ENCODE peak calls at places on chromosomes 16 and 17, in five cellular contexts. D is upper lobe of left lung, Z is Panc1, F is HCT116, P is K562. A is an unnamed sample.

GRCh38 chr17:81551458-81552243 is 502 bp downstream of the FAAP100 start:
- ATAC-seq in Z (peak), F (peak), P (peak), D (peak), A (peak)

GRCh38 chr17:51921500-51921899 is 237.0 kb downstream of the CA10 start:
- ATAC-seq in P (no peak), F (no peak), D (no peak), Z (no peak), A (no peak)

GRCh38 chr16:54647731-54648221 is 282.9 kb upstream of the IRX5 start:
- ATAC-seq in P (no peak), Z (no peak), D (no peak), F (no peak), A (no peak)

GRCh38 chr16:63530974-63531373 is 1494.7 kb upstream of the CDH8 start:
- ATAC-seq in F (no peak), Z (no peak), P (no peak), D (no peak), A (no peak)

GRCh38 chr16:3188675-3188924 is 596 bp downstream of the OR1F1 start:
- ATAC-seq in F (no peak), D (no peak), Z (peak), P (no peak), A (no peak)

GRCh38 chr17:37774508-37774907 is 29.6 kb upstream of the HNF1B start:
- ATAC-seq in F (no peak), P (no peak), D (no peak), Z (no peak), A (no peak)

GRCh38 chr16:11325404-11326083 is 19.7 kb upstream of the RMI2 start:
- ATAC-seq in F (no peak), Z (no peak), P (no peak), D (no peak), A (no peak)

GRCh38 chr16:48330847-48331204 is 54.4 kb downstream of the SIAH1 start:
- ATAC-seq in F (no peak), D (peak), Z (no peak), P (no peak), A (no peak)

GRCh38 chr17:57035971-57036481 is 49.0 kb upstream of the AKAP1 start:
- ATAC-seq in F (no peak), Z (no peak), P (no peak), D (peak), A (peak)

GRCh38 chr16:17770104-17770503 is 299.3 kb upstream of the XYLT1 start:
- ATAC-seq in F (peak), D (no peak), P (no peak), Z (no peak), A (no peak)

GRCh38 chr17:8464941-8465340 is 29.3 kb downstream of the NDEL1 start:
- ATAC-seq in Z (no peak), P (no peak), D (no peak), F (no peak), A (no peak)

GRCh38 chr17:44324092-44324570 is 492 bp downstream of the SLC25A39 start:
- ATAC-seq in D (no peak), Z (peak), F (peak), P (peak), A (no peak)

GRCh38 chr16:30528799-30529457 is 2.6 kb upstream of the ZNF768 start:
- ATAC-seq in P (no peak), F (no peak), Z (no peak), D (no peak), A (no peak)

GRCh38 chr16:85557976-85558589 is 55.0 kb upstream of the GSE1 start:
- ATAC-seq in Z (no peak), D (no peak), P (no peak), F (no peak), A (no peak)

GRCh38 chr17:10033449-10033848 is 128.4 kb upstream of the RCVRN start:
- ATAC-seq in F (no peak), D (no peak), P (no peak), Z (no peak), A (no peak)

DNA sequence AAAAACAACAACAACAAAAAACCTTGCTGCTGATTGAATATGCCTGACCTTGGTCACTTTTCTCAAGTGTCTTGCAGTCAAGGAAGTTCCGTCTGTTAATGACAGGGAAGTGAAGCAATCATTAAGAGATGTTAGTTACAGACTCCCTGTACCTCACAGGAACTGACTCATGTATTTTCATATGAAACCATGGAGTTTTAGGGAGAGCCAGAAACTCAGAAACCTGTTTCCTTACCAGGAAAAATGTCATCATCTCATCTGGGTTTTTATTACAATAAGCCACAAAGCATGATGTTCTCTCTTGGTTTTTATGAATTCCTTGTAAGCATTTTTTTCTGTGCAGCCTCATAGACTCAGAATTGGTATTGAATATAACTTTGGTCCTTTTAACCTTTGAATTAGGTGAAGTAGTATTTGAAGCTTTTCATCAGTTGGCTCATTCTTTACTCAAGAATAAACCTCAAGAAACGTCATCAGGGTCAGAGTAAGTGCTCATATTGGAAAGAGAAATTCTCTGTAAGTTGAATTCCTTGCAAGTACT is 10.3 kb downstream of the LYRM1 start:
- ATAC-seq in D (peak), F (no peak), P (peak), Z (peak), A (peak)
- H3K4me3 ChIP-seq in D (no peak), F (no peak), P (no peak), Z (no peak), A (no peak)

GRCh38 chr17:1029196-1029911 is 32.4 kb downstream of the TIMM22 start:
- ATAC-seq in F (no peak), Z (no peak), P (no peak), D (no peak), A (peak)

GRCh38 chr17:1032391-1032790 is 35.5 kb downstream of the TIMM22 start:
- ATAC-seq in F (no peak), D (no peak), P (no peak), Z (no peak), A (no peak)

GRCh38 chr17:1031711-1032110 is 34.8 kb downstream of the TIMM22 start:
- ATAC-seq in F (no peak), P (no peak), D (peak), Z (no peak), A (peak)

GRCh38 chr17:1029912-1030656 is 33.2 kb downstream of the TIMM22 start:
- ATAC-seq in Z (peak), F (no peak), P (no peak), D (peak), A (peak)

DNA sequence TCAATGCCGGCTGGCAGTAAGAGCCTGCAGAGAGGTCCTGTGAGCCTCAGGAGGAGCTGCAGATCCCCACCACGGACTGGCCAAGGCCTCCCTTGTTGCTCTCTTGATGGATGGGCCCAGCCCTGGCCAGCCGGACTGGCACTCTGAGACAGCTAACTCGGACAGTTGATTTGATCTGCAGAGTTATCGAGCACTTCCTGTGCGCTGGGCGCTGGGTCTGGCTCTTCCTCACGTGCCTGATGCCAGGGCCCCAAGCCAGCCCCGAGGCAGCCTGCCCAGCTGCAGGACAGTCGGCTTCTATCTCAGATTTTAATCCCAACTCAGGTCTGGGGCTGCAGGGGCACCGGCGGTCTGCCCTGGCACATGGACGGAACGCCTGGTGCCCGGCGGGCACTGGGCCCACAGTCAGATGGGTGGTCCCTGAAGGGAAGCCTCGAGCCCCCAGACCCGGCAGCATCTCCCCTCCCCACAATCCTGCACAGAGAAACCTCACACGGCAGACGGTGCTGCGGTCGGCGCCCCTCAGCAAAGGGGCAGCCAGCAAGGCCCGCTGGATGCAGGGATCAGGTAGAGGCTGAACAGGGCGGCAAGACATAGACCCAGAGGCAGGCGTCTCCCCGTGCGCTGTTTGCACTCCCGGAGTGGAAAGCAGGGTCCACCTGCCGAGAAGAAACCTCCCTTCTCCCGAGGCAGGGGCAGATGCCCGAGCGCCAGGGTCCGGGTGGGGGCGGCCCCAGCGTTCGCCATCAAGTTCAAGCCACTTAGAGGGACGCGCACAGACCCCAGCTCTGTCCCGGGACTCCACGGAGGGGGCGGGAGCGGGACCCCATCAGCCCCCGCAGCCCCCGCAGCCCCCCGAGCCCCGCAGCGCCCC is 34.0 kb downstream of the TIMM22 start:
- ATAC-seq in F (no peak), Z (peak), D (peak), P (no peak), A (peak)
- H3K27ac ChIP-seq in F (no peak), Z (no peak), D (peak), P (no peak), A (peak)

GRCh38 chr16:56936491-56936890 is 4.5 kb downstream of the HERPUD1 start:
- ATAC-seq in Z (no peak), D (no peak), P (no peak), F (no peak), A (no peak)

GRCh38 chr16:56941092-56941491 is 9.2 kb downstream of the HERPUD1 start:
- ATAC-seq in F (no peak), P (no peak), D (no peak), Z (no peak), A (no peak)

GRCh38 chr16:56939801-56940200 is 7.9 kb downstream of the HERPUD1 start:
- ATAC-seq in D (no peak), F (no peak), Z (no peak), P (no peak), A (no peak)

GRCh38 chr16:56936950-56937349 is 5.0 kb downstream of the HERPUD1 start:
- ATAC-seq in Z (no peak), D (no peak), P (no peak), F (no peak), A (no peak)

GRCh38 chr16:56938664-56939513 is 6.9 kb downstream of the HERPUD1 start:
- ATAC-seq in Z (no peak), F (no peak), P (no peak), D (no peak), A (no peak)
- TF ChIP-seq POLR2AphosphoS5 in Z (no peak), F (no peak), P (peak), D (no peak), A (no peak)

GRCh38 chr17:76493505-76494167 is 7.6 kb downstream of the RHBDF2 start:
- ATAC-seq in D (no peak), Z (no peak), P (no peak), F (no peak), A (no peak)
- H3K4me3 ChIP-seq in D (peak), Z (no peak), P (no peak), F (no peak), A (no peak)

GRCh38 chr16:14196539-14196938 is 125.4 kb downstream of the MRTFB start:
- ATAC-seq in P (no peak), Z (no peak), D (no peak), F (no peak), A (no peak)
- H3K27ac ChIP-seq in P (no peak), Z (no peak), D (peak), F (no peak), A (no peak)

GRCh38 chr17:83109386-83109785 is 30.0 kb downstream of the METRNL start:
- ATAC-seq in Z (peak), D (no peak), P (no peak), F (peak), A (no peak)
- TF ChIP-seq POLR2AphosphoS5 in Z (no peak), D (no peak), P (no peak), F (no peak), A (no peak)

GRCh38 chr17:19876524-19877161 is 8.9 kb upstream of the ULK2 start:
- ATAC-seq in D (peak), F (no peak), Z (no peak), P (no peak), A (peak)
- H3K4me3 ChIP-seq in D (no peak), F (no peak), Z (no peak), P (no peak), A (no peak)

GRCh38 chr17:31476525-31477416 is 85.3 kb downstream of the RAB11FIP4 start:
- ATAC-seq in Z (peak), D (no peak), P (peak), F (no peak), A (no peak)
- H3K27ac ChIP-seq in Z (no peak), D (no peak), P (no peak), F (no peak), A (no peak)